ENCODE peak calls at places on chromosome 1, in seven cellular contexts. H is tibial nerve, Z is fibroblast of pulmonary artery, W is GDM1, C is lower lobe of right lung, V is RKO, X is activated T-helper 1 cell treated with Interleukin-2 at 50 U/mL for 16 hours. K is an unnamed sample.

GRCh38 chr1:30691480-30691879 is 31.9 kb downstream of the MATN1 start:
- DNase-seq in H (no peak), Z (no peak), W (no peak), C (no peak), V (no peak), X (no peak), K (no peak)

GRCh38 chr1:219577331-219577730 is 35.6 kb downstream of the ZC3H11B start:
- DNase-seq in H (no peak), Z (no peak), W (no peak), C (no peak), V (no peak), X (no peak), K (no peak)

GRCh38 chr1:178768423-178768822 is 43.4 kb downstream of the RALGPS2 start:
- DNase-seq in H (no peak), Z (peak; percentile 50), W (peak; percentile 24), C (no peak), V (peak; percentile 35), X (no peak), K (peak; percentile 24)

GRCh38 chr1:214445846-214446614 is 105.4 kb downstream of the PTPN14 start:
- DNase-seq in H (no peak), Z (peak; percentile 54), W (no peak), C (no peak), V (peak; percentile 42), X (no peak), K (peak; percentile 72)

GRCh38 chr1:114337417-114337816 is 173.6 kb downstream of the TRIM33 start:
- DNase-seq in H (no peak), Z (no peak), W (no peak), C (no peak), V (no peak), X (no peak), K (no peak)

GRCh38 chr1:30523055-30524020 is 200.0 kb downstream of the MATN1 start:
- DNase-seq in H (no peak), Z (peak; percentile 8), W (no peak), C (no peak), V (peak; percentile 81), X (no peak), K (no peak)

GRCh38 chr1:67898033-67898726 is 64.9 kb upstream of the GNG12 start:
- DNase-seq in H (no peak), Z (no peak), W (no peak), C (no peak), V (no peak), X (no peak), K (no peak)

GRCh38 chr1:84972377-84972987 is 24.4 kb downstream of the MCOLN2 start:
- DNase-seq in H (no peak), Z (no peak), W (no peak), C (no peak), V (no peak), X (no peak), K (peak; percentile 20)

K was measured in COLO829.